ENCODE peak calls at places on chromosome 22, in four cellular contexts. D, N, B and G are unnamed samples.

GRCh38 chr22:19174106-19175025 is 4.2 kb downstream of the SLC25A1 start:
- DNase-seq in B (peak; percentile 67), D (no peak), N (no peak), G (no peak)

GRCh38 chr22:42444060-42444904 is 12.1 kb upstream of the NFAM1 start:
- DNase-seq in D (peak; percentile 89), B (peak; percentile 89), N (peak; percentile 85), G (peak; percentile 67)

GRCh38 chr22:19844423-19845368 is 10.0 kb downstream of the GNB1L start:
- DNase-seq in D (peak; percentile 82), B (peak; percentile 91), N (peak; percentile 21), G (no peak)

GRCh38 chr22:26904483-26904882 is 247.1 kb downstream of the MIAT start:
- DNase-seq in B (no peak), N (no peak), D (no peak), G (no peak)

GRCh38 chr22:43262990-43263644 is 76.2 kb upstream of the TTLL12 start:
- DNase-seq in N (peak; percentile 28), D (no peak), B (no peak), G (no peak)

GRCh38 chr22:24183321-24184031 is 2.2 kb downstream of the SUSD2 start:
- DNase-seq in B (peak; percentile 73), N (no peak), D (no peak), G (no peak)

GRCh38 chr22:24417901-24418641 is 9.3 kb upstream of the ADORA2A start:
- DNase-seq in D (no peak), B (no peak), N (no peak), G (no peak)

GRCh38 chr22:48558606-48559402 is 1268.9 kb downstream of the BRD1 start:
- DNase-seq in D (no peak), B (peak; percentile 32), N (no peak), G (no peak)

GRCh38 chr22:38760477-38761201 is 4.8 kb upstream of the SUN2 start:
- DNase-seq in N (no peak), D (no peak), B (no peak), G (no peak)

GRCh38 chr22:27718186-27719032 is 83.1 kb downstream of the MN1 start:
- DNase-seq in N (no peak), D (peak; percentile 64), B (peak; percentile 86), G (no peak)